ENCODE peak calls at places on chromosomes 5 and 9, in four cellular contexts. Q, E, F and G are unnamed samples.

GRCh38 chr9:26856413-26857032 is 36.1 kb downstream of the CAAP1 start:
- DNase-seq in E (peak; percentile 63), Q (peak; percentile 43), F (peak; percentile 38), G (peak; percentile 37)

GRCh38 chr5:173615884-173616576 is 420 bp downstream of the BOD1 start:
- DNase-seq in E (peak; percentile 63), Q (peak; percentile 88), F (peak; percentile 85), G (peak; percentile 72)

GRCh38 chr9:101229606-101230005 is 155.2 kb downstream of the BAAT start:
- DNase-seq in E (no peak), F (no peak), Q (no peak), G (no peak)

GRCh38 chr9:81832571-81833285 is 95.5 kb upstream of the SPATA31D4 start:
- DNase-seq in E (no peak), Q (peak; percentile 90), F (no peak), G (no peak)

GRCh38 chr5:57249251-57249874 is 75.5 kb downstream of the GPBP1 start:
- DNase-seq in E (no peak), Q (no peak), F (no peak), G (no peak)

GRCh38 chr5:9059920-9060691 is 485.8 kb downstream of the SEMA5A start:
- DNase-seq in Q (peak; percentile 98), F (peak; percentile 99), E (no peak), G (no peak)

GRCh38 chr5:133565993-133566392 is 46.3 kb downstream of the FSTL4 start:
- DNase-seq in F (peak; percentile 18), E (no peak), Q (peak; percentile 22), G (peak; percentile 47)

GRCh38 chr5:35166043-35166442 is 64.2 kb downstream of the PRLR start:
- DNase-seq in E (no peak), Q (no peak), F (no peak), G (no peak)

GRCh38 chr5:143683459-143683858 is 128.5 kb upstream of the HMHB1 start:
- DNase-seq in E (no peak), F (no peak), Q (no peak), G (no peak)

GRCh38 chr9:137502008-137502913 is 43.1 kb upstream of the NSMF start:
- DNase-seq in F (no peak), E (peak; percentile 64), Q (no peak), G (no peak)

GRCh38 chr5:172370237-172370640 is 84.1 kb downstream of the SH3PXD2B start:
- DNase-seq in Q (no peak), F (no peak), E (no peak), G (no peak)

GRCh38 chr5:82601085-82601484 is 322.9 kb upstream of the RPS23 start:
- DNase-seq in F (no peak), E (no peak), Q (no peak), G (no peak)

GRCh38 chr5:148515460-148515859 is 131.7 kb downstream of the FBXO38 start:
- DNase-seq in Q (no peak), E (no peak), F (no peak), G (no peak)

GRCh38 chr5:121199238-121199999 is 652.3 kb upstream of the FTMT start:
- DNase-seq in E (no peak), Q (peak; percentile 54), F (peak; percentile 81), G (no peak)

GRCh38 chr9:14372437-14373318 is 58.7 kb upstream of the NFIB start:
- DNase-seq in Q (peak; percentile 81), E (peak; percentile 52), F (peak; percentile 69), G (no peak)

GRCh38 chr9:133071484-133072150 is 9.8 kb downstream of the CEL start:
- DNase-seq in Q (no peak), E (no peak), F (no peak), G (no peak)

GRCh38 chr9:21993893-21994525 is at the start of gene CDKN2A:
- DNase-seq in Q (peak; percentile 79), E (peak; percentile 60), F (peak; percentile 31), G (no peak)

GRCh38 chr5:2442686-2443354 is 308.7 kb downstream of the IRX2 start:
- DNase-seq in F (no peak), Q (no peak), E (no peak), G (no peak)

GRCh38 chr5:127934791-127935256 is 148.7 kb upstream of the SLC12A2 start:
- DNase-seq in F (peak; percentile 63), Q (peak; percentile 26), E (peak; percentile 63), G (peak; percentile 24)

GRCh38 chr5:157004893-157005551 is 42.0 kb upstream of the TIMD4 start:
- DNase-seq in F (no peak), E (no peak), Q (peak; percentile 70), G (no peak)

GRCh38 chr5:66527478-66527877 is 68.7 kb upstream of the MAST4 start:
- DNase-seq in E (no peak), F (no peak), Q (no peak), G (no peak)

GRCh38 chr9:36839131-36839885 is 194.8 kb downstream of the PAX5 start:
- DNase-seq in Q (no peak), E (no peak), F (no peak), G (no peak)

GRCh38 chr5:59709346-59709821 is 184.1 kb downstream of the PDE4D start:
- DNase-seq in E (peak; percentile 56), F (no peak), Q (peak; percentile 60), G (no peak)

GRCh38 chr5:102600964-102601363 is 102.2 kb upstream of the SLCO6A1 start:
- DNase-seq in Q (peak; percentile 26), F (peak; percentile 13), E (no peak), G (no peak)

GRCh38 chr5:96113170-96113939 is 151.7 kb upstream of the ELL2 start:
- DNase-seq in Q (no peak), E (no peak), F (no peak), G (no peak)

GRCh38 chr9:107539427-107540154 is 50.0 kb upstream of the KLF4 start:
- DNase-seq in F (no peak), Q (peak; percentile 19), E (peak; percentile 71), G (no peak)

GRCh38 chr5:146034127-146034526 is 71.2 kb downstream of the PLAC8L1 start:
- DNase-seq in E (no peak), F (no peak), Q (no peak), G (no peak)

GRCh38 chr9:32884482-32884881 is 101.1 kb downstream of the TMEM215 start:
- DNase-seq in F (no peak), E (no peak), Q (no peak), G (no peak)

GRCh38 chr5:56514246-56514645 is 281.1 kb upstream of the ANKRD55 start:
- DNase-seq in E (no peak), F (no peak), Q (no peak), G (no peak)

GRCh38 chr9:37035472-37036236 is 1.6 kb upstream of the PAX5 start:
- DNase-seq in Q (peak; percentile 47), F (no peak), E (peak; percentile 54), G (no peak)

GRCh38 chr9:69132391-69132790 is 41.7 kb upstream of the TJP2 start:
- DNase-seq in F (no peak), Q (no peak), E (peak; percentile 4), G (no peak)

GRCh38 chr5:65062684-65063083 is 294.0 kb downstream of the CWC27 start:
- DNase-seq in F (peak; percentile 94), Q (peak; percentile 96), E (no peak), G (no peak)

GRCh38 chr5:79990598-79991507 is at the start of gene MTX3:
- DNase-seq in F (peak; percentile 73), Q (peak; percentile 84), E (peak; percentile 87), G (peak; percentile 78)

GRCh38 chr5:3335301-3335700 is 260.3 kb upstream of the IRX1 start:
- DNase-seq in Q (no peak), F (no peak), E (no peak), G (no peak)

GRCh38 chr5:20832204-20833080 is 844.4 kb upstream of the CDH18 start:
- DNase-seq in Q (no peak), F (no peak), E (no peak), G (no peak)

GRCh38 chr9:134549336-134549735 is 92.3 kb upstream of the COL5A1 start:
- DNase-seq in E (no peak), F (no peak), Q (no peak), G (no peak)

GRCh38 chr9:134552349-134552990 is 89.1 kb upstream of the COL5A1 start:
- DNase-seq in F (no peak), E (no peak), Q (no peak), G (no peak)

GRCh38 chr9:134551176-134551575 is 90.4 kb upstream of the COL5A1 start:
- DNase-seq in Q (no peak), E (no peak), F (no peak), G (no peak)

GRCh38 chr9:134551657-134552348 is 89.8 kb upstream of the COL5A1 start:
- DNase-seq in Q (peak; percentile 98), F (peak; percentile 82), E (no peak), G (no peak)

DNA sequence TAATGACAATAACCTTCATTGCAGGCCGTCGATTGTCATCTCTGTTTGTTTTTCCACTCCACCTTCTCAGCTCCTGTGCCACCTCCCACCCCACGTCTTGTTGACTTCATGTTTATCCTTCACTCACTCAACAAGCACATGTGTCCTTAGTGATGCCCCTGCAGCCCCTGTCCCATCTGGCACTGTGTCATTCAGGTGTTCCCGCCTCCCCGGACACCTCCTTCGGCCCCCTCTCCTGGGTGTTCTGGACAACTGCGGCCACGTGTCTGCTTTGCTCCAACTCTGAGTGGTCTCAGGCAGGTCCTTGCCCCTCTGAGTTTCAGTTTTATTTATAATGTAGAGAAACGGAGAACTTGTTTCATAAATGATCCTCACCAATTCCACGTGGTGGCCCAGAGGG is 91.0 kb upstream of the COL5A1 start:
- DNase-seq in E (no peak), F (no peak), Q (no peak), G (no peak)
- H3K79me1 ChIP-seq in E (no peaks in the 10 kb centered on the region), F (no peaks in the 10 kb centered on the region), Q (no peaks in the 10 kb centered on the region), G (peaks cover 5% of the 10 kb centered on the region)

DNA sequence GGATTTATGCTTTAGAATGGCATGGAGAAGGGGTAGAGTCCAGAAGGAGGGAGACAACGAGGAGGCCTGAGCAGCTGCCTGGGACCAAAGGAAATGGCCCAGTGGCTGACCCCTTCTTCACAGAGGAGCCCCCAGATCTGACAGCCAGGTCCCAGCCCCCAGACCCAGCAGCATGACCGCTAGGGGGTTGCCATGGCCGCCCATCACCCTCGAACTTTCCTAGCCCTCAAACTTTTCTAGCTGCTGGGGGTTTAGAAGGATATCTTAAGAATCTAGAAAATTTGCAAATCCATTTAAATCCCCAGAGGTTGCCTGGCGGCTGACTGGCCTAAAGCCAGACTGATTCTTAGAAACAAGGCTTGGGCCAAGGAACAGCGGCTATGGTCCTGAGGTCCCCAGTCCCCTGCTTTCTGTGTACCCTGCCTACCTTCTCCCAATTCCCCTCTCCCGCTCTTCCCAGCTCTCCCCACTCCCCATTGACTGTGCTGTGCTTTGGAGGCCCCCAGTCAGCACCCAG is 969 bp downstream of the PDGFRB start:
- DNase-seq in F (no peak), Q (no peak), E (no peak), G (no peak)
- H3K4me1 ChIP-seq in F (peaks cover 39% of the 10 kb centered on the region), Q (peaks cover 42% of the 10 kb centered on the region), E (peaks cover 4% of the 10 kb centered on the region), G (peaks cover 31% of the 10 kb centered on the region)

GRCh38 chr5:87340716-87341115 is 72.0 kb downstream of the CCNH start:
- DNase-seq in E (no peak), F (no peak), Q (no peak), G (no peak)
- H2AFZ ChIP-seq in E (no peak overlapping the region), F (no peak overlapping the region), Q (no peak overlapping the region), G (no peak overlapping the region)

DNA sequence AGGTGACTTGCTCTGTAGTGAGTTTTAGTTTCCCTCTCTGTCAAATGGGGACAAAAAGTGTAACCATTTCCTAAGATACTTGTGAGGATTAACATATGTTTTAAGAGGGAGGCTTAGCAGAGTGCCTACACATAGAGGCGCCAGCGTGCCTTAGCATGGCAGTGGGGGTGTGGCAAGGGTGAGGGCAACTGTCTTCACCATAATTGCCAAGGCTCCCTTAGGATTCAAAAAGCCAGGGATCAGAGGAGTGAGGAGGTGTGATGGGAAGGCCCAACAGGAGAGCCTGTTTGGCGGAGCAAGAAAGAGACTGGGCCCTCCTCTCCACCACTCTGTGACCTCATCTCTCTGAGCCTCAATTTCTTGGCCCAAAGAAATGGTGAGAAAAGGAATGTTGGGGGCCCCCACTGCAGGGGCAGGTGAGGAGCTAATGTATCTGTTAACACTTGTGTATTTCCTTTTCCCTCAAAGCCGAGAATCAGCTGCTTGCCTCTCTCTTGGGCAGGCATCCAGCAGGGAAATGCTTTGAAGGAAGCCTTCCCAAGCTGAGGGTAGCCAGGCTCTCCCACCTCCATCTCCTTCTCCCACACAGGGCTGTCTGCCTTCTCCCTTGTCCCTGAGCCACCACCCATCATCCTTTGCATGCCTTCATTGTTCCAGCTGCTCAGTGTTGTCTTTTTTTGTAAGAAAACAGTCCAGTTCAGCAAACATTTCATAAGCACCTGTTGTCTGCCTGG is 76.0 kb downstream of the DAB2IP start:
- DNase-seq in F (no peak), E (no peak), Q (no peak), G (no peak)
- H3K79me1 ChIP-seq in F (peaks cover 92% of the 10 kb centered on the region), E (peaks cover 9% of the 10 kb centered on the region), Q (peaks cover 73% of the 10 kb centered on the region), G (peaks cover 17% of the 10 kb centered on the region)